ENCODE peak calls at places on chromosomes 4 and X, in five cellular contexts. C is Peyer's patch; W is CD8-positive, alpha-beta T cell; N is lung; F is upper lobe of right lung. R is an unnamed sample.

GRCh38 chr4:158771776-158772175 is 3.0 kb downstream of the FNIP2 start:
- DNase-seq in F (no peak), C (no peak), W (no peak), N (no peak), R (no peak)

GRCh38 chr4:186554485-186554884 is 882 bp downstream of the MTNR1A start:
- DNase-seq in F (no peak), N (peak; percentile 42), W (no peak), C (no peak), R (no peak)

GRCh38 chr4:120977435-120977997 is 55.0 kb upstream of the PRDM5 start:
- DNase-seq in C (no peak), W (no peak), N (no peak), F (no peak), R (no peak)

GRCh38 chrX:31656013-31656412 is 584.2 kb upstream of the FTHL17 start:
- DNase-seq in W (no peak), N (no peak), F (no peak), C (no peak), R (no peak)

GRCh38 chrX:132041016-132041415 is 17.9 kb downstream of the STK26 start:
- DNase-seq in N (no peak), F (no peak), C (no peak), W (no peak), R (no peak)

GRCh38 chrX:15915959-15916703 is 61.5 kb upstream of the AP1S2 start:
- DNase-seq in W (no peak), C (no peak), N (no peak), F (no peak), R (no peak)

GRCh38 chrX:13837290-13837745 is 20.4 kb upstream of the GPM6B start:
- DNase-seq in C (no peak), N (no peak), W (no peak), F (no peak), R (no peak)

GRCh38 chr4:120616041-120616440 is 306.5 kb downstream of the PRDM5 start:
- DNase-seq in N (no peak), C (no peak), W (no peak), F (no peak), R (no peak)

GRCh38 chr4:67483868-67484602 is 61.3 kb downstream of the CENPC start:
- DNase-seq in W (no peak), C (no peak), N (no peak), F (no peak), R (no peak)

GRCh38 chr4:5162909-5163508 is 111.7 kb downstream of the STK32B start:
- DNase-seq in W (no peak), C (no peak), N (no peak), F (no peak), R (no peak)

GRCh38 chrX:54178100-54178940 is 4.7 kb downstream of the FAM120C start:
- DNase-seq in N (no peak), F (no peak), W (no peak), C (no peak), R (no peak)

GRCh38 chr4:7131498-7132031 is 60.8 kb upstream of the SORCS2 start:
- DNase-seq in N (no peak), W (no peak), F (no peak), C (no peak), R (no peak)

GRCh38 chr4:183636923-183637322 is 22.1 kb downstream of the RWDD4 start:
- DNase-seq in F (no peak), C (no peak), N (no peak), W (no peak), R (no peak)

GRCh38 chr4:82624819-82625218 is 63.0 kb upstream of the TMEM150C start:
- DNase-seq in F (no peak), N (no peak), W (no peak), C (no peak), R (no peak)

GRCh38 chrX:17403231-17403691 is 28.3 kb downstream of the NHS start:
- DNase-seq in C (no peak), F (no peak), N (no peak), W (no peak), R (no peak)

GRCh38 chrX:64894454-64895038 is 81.7 kb downstream of the ZC4H2 start:
- DNase-seq in N (no peak), F (no peak), W (no peak), C (peak; percentile 62), R (peak; percentile 23)

GRCh38 chr4:94571301-94571700 is 119.6 kb downstream of the PDLIM5 start:
- DNase-seq in N (no peak), F (no peak), W (no peak), C (no peak), R (no peak)

GRCh38 chr4:102783006-102783405 is 22.2 kb upstream of the MANBA start:
- DNase-seq in W (no peak), F (no peak), C (no peak), N (no peak), R (no peak)

GRCh38 chr4:23851455-23851854 is 38.4 kb downstream of the PPARGC1A start:
- DNase-seq in F (no peak), W (no peak), N (no peak), C (no peak), R (no peak)

GRCh38 chrX:37867509-37868153 is 20.3 kb upstream of the DYNLT3 start:
- DNase-seq in F (no peak), N (no peak), C (no peak), W (no peak), R (no peak)

GRCh38 chr4:61202100-61202637 is 2.0 kb downstream of the ADGRL3 start:
- DNase-seq in W (no peak), C (peak; percentile 43), N (no peak), F (no peak), R (no peak)

GRCh38 chrX:136162827-136163427 is 15.6 kb downstream of the FHL1 start:
- DNase-seq in N (no peak), C (peak; percentile 72), F (no peak), W (no peak), R (peak; percentile 31)

GRCh38 chr4:143336828-143337599 is at the start of gene GAB1:
- DNase-seq in W (no peak), N (peak; percentile 37), C (peak; percentile 92), F (peak; percentile 90), R (no peak)

GRCh38 chr4:77662396-77662795 is 56.8 kb downstream of the CXCL13 start:
- DNase-seq in N (peak; percentile 55), C (no peak), W (no peak), F (no peak), R (no peak)

GRCh38 chr4:519885-520595 is 21.0 kb downstream of the PIGG start:
- DNase-seq in F (no peak), N (no peak), C (no peak), W (no peak), R (no peak)

DNA sequence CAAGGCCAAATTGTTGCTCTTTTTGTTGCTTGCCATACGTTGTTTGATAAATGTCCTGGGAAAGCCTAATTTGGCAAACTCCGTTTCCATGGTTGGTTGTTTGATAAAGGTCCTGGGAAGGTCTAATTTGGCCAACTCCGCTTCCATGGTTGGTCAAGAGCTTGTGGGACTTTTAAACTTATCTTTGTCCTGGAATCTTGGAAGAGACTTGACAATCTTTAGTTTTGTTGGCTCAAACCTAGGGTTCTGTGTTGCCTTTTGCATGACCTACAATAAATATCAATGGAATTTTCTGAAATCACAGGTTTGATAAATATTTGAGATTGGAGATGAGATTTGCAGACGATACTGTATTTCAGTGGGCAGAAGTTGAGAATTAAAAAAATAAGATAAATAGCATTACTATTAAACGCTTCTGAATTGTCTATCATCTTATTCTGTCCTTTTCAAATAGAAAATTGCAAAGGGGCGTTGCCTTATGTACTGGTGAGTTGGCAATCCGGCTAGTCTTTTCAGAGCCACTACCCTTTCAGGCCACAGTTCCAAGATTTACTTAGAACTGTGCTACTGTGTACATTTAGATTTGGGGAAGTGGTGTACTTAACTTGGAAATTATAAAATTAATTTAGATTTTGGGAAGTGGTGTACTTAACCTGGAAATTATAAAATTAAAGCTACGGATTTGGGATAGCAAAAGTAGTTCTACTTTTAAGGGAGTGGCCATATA is 832 bp downstream of the OSTC start:
- DNase-seq in F (no peak), C (no peak), N (no peak), W (no peak), R (no peak)
- H3K27ac ChIP-seq in F (peak overlapping the region; percentile 95), C (peak overlapping the region; percentile 87), N (peak overlapping the region; percentile 68), W (peak overlapping the region; percentile 93), R (peak overlapping the region; percentile 98)

DNA sequence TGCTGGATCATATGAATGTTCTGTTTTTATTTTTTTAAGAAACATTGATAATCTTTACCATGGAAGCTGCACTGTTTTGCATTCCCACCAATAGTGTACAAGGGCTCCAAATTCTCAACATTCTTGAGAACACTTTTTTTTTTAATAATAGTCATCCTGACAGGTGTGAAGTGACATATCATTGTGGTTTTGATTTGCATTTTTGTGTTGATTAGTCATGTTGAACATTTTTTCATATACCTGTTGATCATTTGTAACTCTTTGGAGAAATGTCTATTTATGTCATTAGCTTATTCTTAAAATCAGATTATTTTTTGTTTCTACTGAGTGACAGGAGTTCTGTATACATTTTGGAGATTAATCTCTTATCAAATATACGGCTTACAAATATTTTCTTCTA is 408.5 kb downstream of the GLUD2 start:
- DNase-seq in C (no peak), F (no peak), W (no peak), N (no peak), R (no peak)
- H3K4me3 ChIP-seq in C (no peak overlapping the region), F (no peak overlapping the region), W (no peak overlapping the region), N (no peak overlapping the region), R (no peak overlapping the region)

GRCh38 chrX:24168807-24169206 is 19.3 kb downstream of the ZFX start:
- DNase-seq in C (no peak), W (no peak), N (no peak), F (no peak), R (no peak)

GRCh38 chrX:24173115-24173847 is 23.8 kb downstream of the ZFX start:
- DNase-seq in W (no peak), C (no peak), N (no peak), F (no peak), R (no peak)

GRCh38 chrX:24166078-24166477 is 16.5 kb downstream of the ZFX start:
- DNase-seq in W (no peak), F (no peak), C (no peak), N (no peak), R (no peak)

GRCh38 chrX:24167719-24168472 is 18.4 kb downstream of the ZFX start:
- DNase-seq in N (no peak), C (no peak), W (no peak), F (no peak), R (no peak)

GRCh38 chrX:24169211-24169610 is 19.7 kb downstream of the ZFX start:
- DNase-seq in N (no peak), C (no peak), W (no peak), F (no peak), R (no peak)
- H3K4me1 ChIP-seq in N (peaks cover 2% of the 10 kb centered on the region), C (no peaks in the 10 kb centered on the region), W (peaks cover 20% of the 10 kb centered on the region), F (peaks cover 16% of the 10 kb centered on the region), R (peaks cover 63% of the 10 kb centered on the region)

DNA sequence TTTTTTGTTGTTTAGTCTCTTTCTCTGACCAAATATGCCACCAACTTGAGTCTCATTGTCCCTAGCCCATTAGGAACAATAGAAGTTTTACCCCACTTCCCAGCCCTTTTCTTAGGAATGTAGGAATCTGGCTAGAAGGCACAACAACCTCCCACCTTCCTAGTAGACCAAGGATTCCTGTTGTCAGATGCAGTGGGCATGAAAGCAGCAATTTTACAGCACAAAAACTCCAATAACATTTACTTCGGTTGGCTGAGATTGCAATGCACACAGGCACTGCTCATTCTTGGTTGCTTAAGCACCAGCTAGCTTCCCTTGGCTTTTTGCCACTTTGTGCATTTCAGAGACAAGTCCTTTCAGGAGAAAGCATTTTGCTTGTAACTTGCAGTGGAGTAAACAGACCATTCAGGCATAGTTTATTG is 312.8 kb downstream of the TENM3 start:
- DNase-seq in N (no peak), W (no peak), C (no peak), F (no peak), R (no peak)
- H3K27ac ChIP-seq in N (no peak overlapping the region), W (no peak overlapping the region), C (no peak overlapping the region), F (no peak overlapping the region), R (no peak overlapping the region)

GRCh38 chr4:25215506-25215905 is 18.3 kb upstream of the PI4K2B start:
- DNase-seq in F (no peak), C (no peak), W (no peak), N (no peak), R (no peak)
- H3K4me3 ChIP-seq in F (no peak overlapping the region), C (no peak overlapping the region), W (no peak overlapping the region), N (no peak overlapping the region), R (no peak overlapping the region)